ENCODE peak calls at places on chromosomes 4 and X, in ten cellular contexts. F is NCI-H1105; K is iris pigment epithelial cell; M is PC-3; I is activated CD8-positive, alpha-beta T cell treated with anti-CD3 and anti-CD28 coated beads, Interleukin-2, amount 10 ng/mL, durations not matched to agents 7 days and 5 days; N is endothelial cell; U is adrenal gland; L is H54; Z is esophagus squamous epithelium; H is ACHN. B is an unnamed sample.

GRCh38 chrX:134026732-134027311 is 41.4 kb upstream of the GPC3 start:
- DNase-seq in H (peak), U (peak), M (peak), I (peak), L (peak), F (no peak), N (peak), K (peak), Z (no peak), B (peak)

GRCh38 chr4:109910261-109910660 is 2.4 kb upstream of the EGF start:
- DNase-seq in K (no peak), Z (no peak), N (no peak), L (no peak), I (no peak), U (no peak), M (no peak), H (no peak), F (no peak), B (no peak)

GRCh38 chr4:162969194-162969593 is 197.5 kb downstream of the NAF1 start:
- DNase-seq in L (no peak), H (no peak), I (no peak), K (no peak), Z (no peak), U (no peak), F (no peak), N (no peak), M (no peak), B (no peak)

GRCh38 chr4:142331646-142332045 is 514.5 kb downstream of the INPP4B start:
- DNase-seq in F (no peak), L (no peak), Z (no peak), M (no peak), I (no peak), K (peak), U (no peak), N (no peak), H (no peak), B (no peak)

GRCh38 chrX:129957241-129958099 is 25.0 kb upstream of the BCORL1 start:
- DNase-seq in L (no peak), U (peak), I (peak), H (peak), K (peak), Z (peak), F (peak), N (peak), M (peak), B (peak)

GRCh38 chr4:139809207-139810157 is 143.9 kb downstream of the MGST2 start:
- DNase-seq in N (no peak), H (no peak), F (no peak), Z (no peak), L (no peak), M (no peak), I (no peak), K (no peak), U (no peak), B (no peak)

GRCh38 chr4:3388461-3389185 is 53.1 kb upstream of the HGFAC start:
- DNase-seq in Z (no peak), H (peak), F (no peak), I (no peak), U (no peak), K (peak), L (no peak), N (no peak), M (peak), B (peak)

GRCh38 chrX:135707880-135708279 is 5.6 kb upstream of the CT45A1 start:
- DNase-seq in H (peak), U (no peak), Z (no peak), F (no peak), L (no peak), K (no peak), I (peak), N (peak), M (peak), B (peak)

GRCh38 chrX:38860106-38861013 is 59.1 kb downstream of the MID1IP1 start:
- DNase-seq in L (no peak), U (no peak), N (no peak), K (no peak), M (no peak), I (no peak), Z (no peak), F (no peak), H (no peak), B (no peak)

GRCh38 chr4:174248407-174248806 is 35.1 kb downstream of the FBXO8 start:
- DNase-seq in F (no peak), K (no peak), U (no peak), N (no peak), Z (no peak), L (no peak), M (no peak), H (no peak), I (no peak), B (no peak)

GRCh38 chr4:73415807-73416238 is 11.7 kb downstream of the ALB start:
- DNase-seq in M (no peak), K (no peak), H (no peak), U (no peak), Z (no peak), L (no peak), F (no peak), I (no peak), N (no peak), B (no peak)

GRCh38 chrX:119273807-119274192 is 37.7 kb downstream of the PGRMC1 start:
- DNase-seq in U (no peak), L (no peak), I (no peak), H (no peak), F (no peak), K (no peak), M (no peak), Z (no peak), N (no peak), B (no peak)

GRCh38 chr4:14143892-14144291 is 516.4 kb upstream of the BOD1L1 start:
- DNase-seq in H (peak), Z (no peak), N (no peak), I (no peak), F (no peak), U (no peak), M (peak), K (peak), L (no peak), B (peak)

GRCh38 chr4:187256897-187257296 is 533.2 kb upstream of the FAT1 start:
- DNase-seq in F (no peak), U (no peak), K (no peak), H (no peak), N (no peak), Z (no peak), M (no peak), L (no peak), I (no peak), B (no peak)

GRCh38 chr4:31613946-31614623 is 893.9 kb downstream of the PCDH7 start:
- DNase-seq in M (no peak), Z (no peak), I (no peak), H (peak), L (peak), N (no peak), K (peak), F (no peak), U (no peak), B (no peak)

GRCh38 chr4:180134116-180134866 is 2108.9 kb upstream of the TENM3 start:
- DNase-seq in U (peak), L (no peak), F (no peak), I (no peak), N (peak), Z (no peak), M (no peak), K (no peak), H (no peak), B (peak)

GRCh38 chr4:86054676-86055075 is 305.2 kb downstream of the MAPK10 start:
- DNase-seq in M (no peak), Z (no peak), K (no peak), U (no peak), N (no peak), F (no peak), I (no peak), H (no peak), L (no peak), B (no peak)

GRCh38 chr4:39456946-39457763 is 1.6 kb downstream of the RPL9 start:
- DNase-seq in H (no peak), I (no peak), M (no peak), L (no peak), F (no peak), Z (no peak), U (no peak), N (no peak), K (no peak), B (no peak)

GRCh38 chr4:98671131-98671530 is 12.7 kb upstream of the TSPAN5 start:
- DNase-seq in U (no peak), Z (no peak), L (no peak), M (no peak), H (no peak), N (no peak), K (no peak), I (no peak), F (no peak), B (no peak)

GRCh38 chr4:164648151-164648848 is 105.6 kb upstream of the SMIM31 start:
- DNase-seq in I (no peak), Z (no peak), K (peak), F (no peak), M (peak), L (peak), U (no peak), H (peak), N (no peak), B (no peak)

GRCh38 chr4:85707591-85707990 is 232.6 kb downstream of the ARHGAP24 start:
- DNase-seq in K (no peak), H (no peak), I (no peak), L (no peak), U (no peak), F (no peak), Z (no peak), N (no peak), M (no peak), B (no peak)

GRCh38 chrX:47515941-47516649 is 33.1 kb upstream of the ZNF41 start:
- DNase-seq in K (peak), M (peak), Z (no peak), F (no peak), I (no peak), H (no peak), U (peak), L (no peak), N (no peak), B (no peak)

GRCh38 chr4:54717694-54718093 is 59.9 kb downstream of the KIT start:
- DNase-seq in I (no peak), K (no peak), F (no peak), Z (no peak), M (no peak), L (no peak), H (no peak), N (no peak), U (no peak), B (no peak)

GRCh38 chrX:11665144-11666040 is at the start of gene ARHGAP6:
- DNase-seq in M (peak), K (peak), L (no peak), H (peak), N (peak), I (no peak), U (no peak), F (peak), Z (no peak), B (peak)